ENCODE peak calls at places on chromosome 4, in seven cellular contexts. L, D, B, J, O, M and U are unnamed samples.

GRCh38 chr4:2721586-2721985 is 34.5 kb downstream of the TNIP2 start:
- DNase-seq in L (no peak), D (no peak), B (no peak), J (no peak), O (no peak), M (no peak), U (no peak)

GRCh38 chr4:96593422-96593821 is 753.5 kb downstream of the PDHA2 start:
- DNase-seq in L (no peak), D (no peak), B (no peak), J (peak), O (no peak), M (no peak), U (no peak)

GRCh38 chr4:102343964-102344519 is 1.2 kb downstream of the SLC39A8 start:
- DNase-seq in L (no peak), D (no peak), B (no peak), J (peak), O (no peak), M (peak), U (peak)

GRCh38 chr4:82891728-82892466 is 944 bp upstream of the SEC31A start:
- DNase-seq in L (no peak), D (no peak), B (no peak), J (no peak), O (no peak), M (peak), U (peak)

GRCh38 chr4:88809561-88810219 is 112.1 kb upstream of the NAP1L5 start:
- DNase-seq in L (no peak), D (no peak), B (no peak), J (no peak), O (no peak), M (peak), U (no peak)

GRCh38 chr4:110508827-110509446 is 33.0 kb downstream of the ENPEP start:
- DNase-seq in L (no peak), D (no peak), B (no peak), J (no peak), O (no peak), M (peak), U (peak)

GRCh38 chr4:150578745-150579470 is 3.0 kb upstream of the MAB21L2 start:
- DNase-seq in L (no peak), D (no peak), B (no peak), J (no peak), O (no peak), M (no peak), U (no peak)

GRCh38 chr4:2255501-2256155 is 6.3 kb downstream of the MXD4 start:
- DNase-seq in L (no peak), D (no peak), B (no peak), J (peak), O (peak), M (peak), U (peak)

GRCh38 chr4:772118-772517 is 53.8 kb downstream of the CPLX1 start:
- DNase-seq in L (no peak), D (no peak), B (no peak), J (no peak), O (no peak), M (peak), U (no peak)

GRCh38 chr4:1058198-1058996 is 47.0 kb downstream of the FGFRL1 start:
- DNase-seq in L (no peak), D (no peak), B (no peak), J (no peak), O (no peak), M (no peak), U (no peak)

GRCh38 chr4:147546341-147546740 is 65.4 kb downstream of the EDNRA start:
- DNase-seq in L (no peak), D (peak), B (peak), J (no peak), O (no peak), M (peak), U (peak)

GRCh38 chr4:41334182-41334581 is 77.5 kb downstream of the UCHL1 start:
- DNase-seq in L (no peak), D (no peak), B (no peak), J (peak), O (no peak), M (no peak), U (no peak)

GRCh38 chr4:150828159-150828558 is 186.9 kb downstream of the LRBA start:
- DNase-seq in L (no peak), D (no peak), B (no peak), J (peak), O (no peak), M (no peak), U (no peak)

GRCh38 chr4:155629183-155629825 is 37.3 kb upstream of the GUCY1A1 start:
- DNase-seq in L (no peak), D (no peak), B (no peak), J (no peak), O (no peak), M (peak), U (peak)

GRCh38 chr4:20249333-20249732 is 2.4 kb upstream of the SLIT2 start:
- DNase-seq in L (no peak), D (no peak), B (no peak), J (no peak), O (no peak), M (peak), U (peak)

GRCh38 chr4:122764071-122764807 is 31.7 kb downstream of the BBS12 start:
- DNase-seq in L (no peak), D (no peak), B (no peak), J (no peak), O (no peak), M (peak), U (peak)

GRCh38 chr4:1243451-1244080 is 5.4 kb downstream of the CTBP1 start:
- DNase-seq in L (peak), D (no peak), B (no peak), J (no peak), O (no peak), M (peak), U (no peak)

GRCh38 chr4:10722957-10723356 is 38.4 kb upstream of the CLNK start:
- DNase-seq in L (no peak), D (no peak), B (no peak), J (no peak), O (no peak), M (no peak), U (no peak)

GRCh38 chr4:3719191-3719590 is 47.0 kb upstream of the ADRA2C start:
- DNase-seq in L (no peak), D (no peak), B (no peak), J (no peak), O (no peak), M (no peak), U (no peak)

DNA sequence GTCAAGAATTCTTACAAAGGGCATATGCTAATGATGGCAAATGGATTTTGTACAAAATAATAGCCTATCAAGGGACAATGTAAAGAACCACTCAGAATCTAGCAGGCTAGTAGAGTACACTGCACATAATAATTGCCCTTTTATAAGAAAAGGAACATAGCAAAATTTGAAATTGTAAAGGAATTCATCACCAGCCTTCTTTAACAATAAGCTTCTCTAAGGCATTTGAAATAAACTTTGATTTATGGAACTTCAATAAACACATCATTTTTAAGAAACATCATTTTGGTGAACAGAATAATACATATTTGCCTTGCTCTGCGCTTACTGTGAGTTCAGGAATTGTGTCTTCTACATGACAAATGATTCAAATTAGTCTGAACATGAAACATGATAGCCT is 9.7 kb upstream of the ATP10D start:
- DNase-seq in L (no peak), D (no peak), B (no peak), J (no peak), O (no peak), M (no peak), U (no peak)
- H3K4me3 ChIP-seq in L (no peak), D (no peak), B (no peak), J (no peak), O (no peak), M (no peak), U (no peak)

GRCh38 chr4:154049457-154050181 is 260.7 kb upstream of the SFRP2 start:
- DNase-seq in L (peak), D (no peak), B (no peak), J (peak), O (no peak), M (peak), U (peak)
- TF ChIP-seq CTCF in L (peak), D (no peak), B (no peak), J (no peak), O (no peak), M (peak), U (peak)

GRCh38 chr4:67570537-67570936 is 12.0 kb downstream of the STAP1 start:
- DNase-seq in L (no peak), D (no peak), B (no peak), J (no peak), O (no peak), M (no peak), U (no peak)

GRCh38 chr4:67568820-67569219 is 10.3 kb downstream of the STAP1 start:
- DNase-seq in L (no peak), D (no peak), B (no peak), J (no peak), O (no peak), M (peak), U (no peak)

GRCh38 chr4:67566335-67566734 is 7.8 kb downstream of the STAP1 start:
- DNase-seq in L (no peak), D (no peak), B (no peak), J (no peak), O (no peak), M (no peak), U (no peak)

GRCh38 chr4:67565284-67565683 is 6.8 kb downstream of the STAP1 start:
- DNase-seq in L (no peak), D (no peak), B (no peak), J (no peak), O (no peak), M (peak), U (no peak)
- H3K4me3 ChIP-seq in L (no peak), D (no peak), B (no peak), J (no peak), O (no peak), M (no peak), U (no peak)

GRCh38 chr4:118004088-118004487 is 30.2 kb upstream of the NDST3 start:
- DNase-seq in L (no peak), D (no peak), B (no peak), J (no peak), O (no peak), M (no peak), U (no peak)

GRCh38 chr4:118005883-118006282 is 28.4 kb upstream of the NDST3 start:
- DNase-seq in L (no peak), D (no peak), B (no peak), J (no peak), O (no peak), M (no peak), U (no peak)
- TF ChIP-seq CTCF in L (peak), D (peak), B (no peak), J (no peak), O (no peak), M (no peak), U (no peak)

GRCh38 chr4:38670939-38671593 is 7.1 kb downstream of the KLF3 start:
- DNase-seq in L (no peak), D (no peak), B (no peak), J (peak), O (no peak), M (no peak), U (no peak)

GRCh38 chr4:38672247-38673071 is 8.5 kb downstream of the KLF3 start:
- DNase-seq in L (no peak), D (no peak), B (no peak), J (no peak), O (no peak), M (no peak), U (no peak)

GRCh38 chr4:38673109-38673978 is 9.3 kb downstream of the KLF3 start:
- DNase-seq in L (no peak), D (no peak), B (peak), J (peak), O (peak), M (peak), U (peak)

GRCh38 chr4:38670061-38670894 is 6.3 kb downstream of the KLF3 start:
- DNase-seq in L (no peak), D (no peak), B (no peak), J (no peak), O (no peak), M (no peak), U (no peak)

DNA sequence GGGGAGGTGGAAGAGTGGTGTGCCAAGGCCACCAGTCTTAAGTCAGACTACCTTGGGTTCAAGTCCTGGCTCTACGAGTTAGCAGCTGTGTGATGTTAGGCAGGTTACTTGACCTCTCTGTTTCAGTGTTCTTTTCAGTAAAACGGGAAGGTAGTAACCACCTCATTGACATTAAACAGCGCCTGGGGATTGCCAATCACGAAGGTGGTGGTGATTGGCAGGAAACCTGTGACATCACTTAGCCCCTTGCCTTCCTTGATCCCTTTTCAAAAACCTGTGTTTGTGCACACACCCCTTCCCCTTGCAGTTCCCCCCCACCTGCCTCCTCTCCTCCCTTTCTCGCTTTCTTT is 7.6 kb downstream of the KLF3 start:
- DNase-seq in L (no peak), D (no peak), B (no peak), J (no peak), O (no peak), M (no peak), U (no peak)
- H3K4me3 ChIP-seq in L (no peak), D (no peak), B (no peak), J (no peak), O (no peak), M (no peak), U (no peak)

GRCh38 chr4:100311181-100311580 is 120.9 kb upstream of the DDIT4L start:
- DNase-seq in L (no peak), D (no peak), B (no peak), J (no peak), O (no peak), M (no peak), U (no peak)
- TF ChIP-seq CTCF in L (peak), D (peak), B (no peak), J (no peak), O (no peak), M (peak), U (peak)

GRCh38 chr4:78707268-78707667 is 68.9 kb upstream of the BMP2K start:
- DNase-seq in L (no peak), D (no peak), B (no peak), J (no peak), O (no peak), M (no peak), U (no peak)

GRCh38 chr4:78707793-78708192 is 68.4 kb upstream of the BMP2K start:
- DNase-seq in L (no peak), D (no peak), B (no peak), J (no peak), O (no peak), M (no peak), U (no peak)

GRCh38 chr4:78704981-78705757 is 71.0 kb upstream of the BMP2K start:
- DNase-seq in L (no peak), D (peak), B (no peak), J (no peak), O (no peak), M (peak), U (no peak)

GRCh38 chr4:78704317-78704716 is 71.8 kb upstream of the BMP2K start:
- DNase-seq in L (no peak), D (no peak), B (no peak), J (no peak), O (no peak), M (no peak), U (no peak)

GRCh38 chr4:78706302-78706701 is 69.8 kb upstream of the BMP2K start:
- DNase-seq in L (no peak), D (no peak), B (no peak), J (no peak), O (no peak), M (no peak), U (no peak)
- H3K4me3 ChIP-seq in L (no peak), D (no peak), B (no peak), J (no peak), O (no peak), M (no peak), U (no peak)